ENCODE peak calls at places on chromosomes 1 and 21, in seven cellular contexts. Q is SK-N-SH, Z is K562, F is HCT116, W is H1, K is GM12878, O is HepG2. X is an unnamed sample.
A peak's percentile ranks its signal among the peaks of the same experiment; 100 is the strongest.

GRCh38 chr1:212754193-212754592 is 37.4 kb downstream of the NSL1 start:
- DNase-seq in K (no peak), Q (no peak), O (no peak), W (no peak), Z (no peak), F (no peak), X (no peak)

GRCh38 chr1:67771152-67771551 is 62.1 kb downstream of the GNG12 start:
- DNase-seq in Z (peak; percentile 45), F (no peak), K (no peak), Q (no peak), O (no peak), W (no peak), X (no peak)

GRCh38 chr1:4062560-4062959 is 162.5 kb upstream of the C1orf174 start:
- DNase-seq in F (no peak), W (no peak), Z (no peak), K (no peak), Q (no peak), O (no peak), X (no peak)

GRCh38 chr1:203325418-203326091 is 20.2 kb downstream of the BTG2 start:
- DNase-seq in W (peak; percentile 51), Z (no peak), K (no peak), F (no peak), Q (no peak), O (no peak), X (no peak)

GRCh38 chr1:20691872-20692271 is 25.9 kb downstream of the KIF17 start:
- DNase-seq in Z (no peak), F (no peak), K (no peak), O (no peak), W (no peak), Q (no peak), X (no peak)

GRCh38 chr1:144551543-144552424 is 40.9 kb upstream of the PPIAL4F start:
- DNase-seq in Q (peak; percentile 83), K (peak; percentile 89), F (peak; percentile 82), W (peak; percentile 88), Z (peak; percentile 89), O (peak; percentile 66), X (peak; percentile 97)

GRCh38 chr1:149925751-149926150 is 1.9 kb downstream of the SF3B4 start:
- DNase-seq in K (no peak), O (no peak), Z (no peak), Q (no peak), F (no peak), W (no peak), X (no peak)

GRCh38 chr1:159211331-159212136 is 6.9 kb downstream of the ACKR1 start:
- DNase-seq in Q (peak; percentile 58), F (peak; percentile 21), O (peak; percentile 11), Z (peak; percentile 49), W (peak; percentile 89), K (no peak), X (peak; percentile 70)

GRCh38 chr1:21816602-21817302 is 4.7 kb downstream of the LDLRAD2 start:
- DNase-seq in W (no peak), K (no peak), O (peak; percentile 27), Q (no peak), F (peak; percentile 18), Z (no peak), X (no peak)

GRCh38 chr1:27009601-27010197 is 3.0 kb downstream of the TENT5B start:
- DNase-seq in W (no peak), Q (no peak), F (no peak), K (no peak), Z (no peak), O (no peak), X (no peak)

GRCh38 chr1:200625381-200625824 is 4.9 kb upstream of the KIF14 start:
- DNase-seq in W (no peak), F (no peak), K (peak; percentile 74), O (no peak), Z (no peak), Q (no peak), X (no peak)

GRCh38 chr1:2650967-2651645 is 18.3 kb upstream of the MMEL1 start:
- DNase-seq in K (no peak), Q (no peak), F (no peak), Z (no peak), O (no peak), W (no peak), X (no peak)

GRCh38 chr1:28782011-28782410 is 30.0 kb upstream of the OPRD1 start:
- DNase-seq in W (no peak), K (no peak), Q (no peak), Z (peak; percentile 44), O (no peak), F (no peak), X (no peak)

GRCh38 chr21:19522384-19522783 is 1118.8 kb upstream of the TMPRSS15 start:
- DNase-seq in F (no peak), Z (no peak), O (no peak), W (no peak), Q (no peak), K (no peak), X (no peak)

GRCh38 chr1:156510709-156511108 is 10.1 kb upstream of the MEF2D start:
- DNase-seq in F (no peak), W (no peak), O (no peak), Z (no peak), Q (no peak), K (no peak), X (no peak)

GRCh38 chr1:228006034-228006792 is 585 bp upstream of the WNT3A start:
- DNase-seq in W (peak; percentile 65), Q (peak; percentile 34), K (no peak), Z (no peak), F (no peak), O (no peak), X (no peak)

GRCh38 chr1:228005511-228006033 is 1.2 kb upstream of the WNT3A start:
- DNase-seq in O (no peak), F (no peak), K (no peak), W (no peak), Z (peak; percentile 12), Q (peak; percentile 25), X (no peak)

GRCh38 chr1:228007801-228008341 is 1.1 kb downstream of the WNT3A start:
- DNase-seq in W (no peak), Q (peak; percentile 43), K (no peak), F (no peak), O (no peak), Z (no peak), X (no peak)

GRCh38 chr1:228007054-228007800 is 429 bp downstream of the WNT3A start:
- DNase-seq in K (no peak), Q (peak; percentile 48), Z (no peak), F (no peak), W (no peak), O (no peak), X (no peak)

GRCh38 chr1:228006793-228007053 is at the start of gene WNT3A:
- DNase-seq in Q (no peak), O (no peak), K (no peak), F (no peak), Z (no peak), W (no peak), X (no peak)
- H3K9ac ChIP-seq in Q (no peak within 1 kb of the TSS), O (no peak within 1 kb of the TSS), K (no peak within 1 kb of the TSS), F (peak within 1 kb of the TSS; percentile 52), Z (no peak within 1 kb of the TSS), W (no peak within 1 kb of the TSS), X (peak within 1 kb of the TSS; percentile 68)

DNA sequence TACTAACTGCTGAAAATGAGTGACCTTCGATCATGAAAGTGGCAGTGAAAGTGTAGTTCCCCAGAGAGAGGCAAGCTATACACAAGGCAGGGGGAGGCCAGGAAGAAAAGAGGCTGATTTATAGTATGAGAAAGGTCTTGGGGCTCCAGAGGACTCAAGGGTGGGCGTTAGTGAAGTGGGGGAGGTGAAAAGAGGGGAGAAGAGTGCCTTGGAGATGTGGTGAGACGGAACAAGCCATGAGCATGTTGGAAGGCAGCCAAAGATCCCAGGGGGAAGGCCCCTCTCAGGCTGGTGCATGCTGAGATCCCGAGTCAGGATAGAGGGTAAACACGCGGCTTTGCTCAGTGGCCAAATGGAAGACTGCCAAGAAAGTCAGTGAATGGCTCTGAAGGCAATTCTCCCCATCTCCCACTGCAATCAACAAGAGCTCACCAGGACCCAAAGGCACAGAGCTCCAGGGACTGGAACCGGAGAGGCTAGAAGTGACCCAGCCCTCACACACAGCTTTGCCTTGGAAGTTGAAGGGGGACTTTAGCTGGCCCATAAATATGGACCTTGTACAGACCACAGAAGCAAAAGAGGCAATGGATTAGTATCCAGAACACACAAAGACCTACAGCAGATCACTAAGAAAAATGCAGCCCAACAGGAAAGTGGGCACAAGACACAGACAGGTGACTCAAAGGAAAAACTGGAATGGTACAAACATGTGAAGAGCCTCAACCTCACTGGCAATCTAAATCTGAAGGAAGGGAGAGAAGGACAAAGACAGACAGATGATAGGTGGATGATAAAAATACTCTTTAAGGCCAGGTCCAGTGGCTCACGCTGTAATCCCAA is 49.6 kb downstream of the HSF2BP start:
- DNase-seq in Q (peak; percentile 76), O (peak; percentile 89), W (no peak), K (no peak), F (no peak), Z (no peak), X (no peak)
- H3K4me3 ChIP-seq in Q (no peak overlapping the region), O (peak overlapping the region; percentile 32), W (no peak overlapping the region), K (no peak overlapping the region), F (no peak overlapping the region), Z (no peak overlapping the region), X (no peak overlapping the region)

DNA sequence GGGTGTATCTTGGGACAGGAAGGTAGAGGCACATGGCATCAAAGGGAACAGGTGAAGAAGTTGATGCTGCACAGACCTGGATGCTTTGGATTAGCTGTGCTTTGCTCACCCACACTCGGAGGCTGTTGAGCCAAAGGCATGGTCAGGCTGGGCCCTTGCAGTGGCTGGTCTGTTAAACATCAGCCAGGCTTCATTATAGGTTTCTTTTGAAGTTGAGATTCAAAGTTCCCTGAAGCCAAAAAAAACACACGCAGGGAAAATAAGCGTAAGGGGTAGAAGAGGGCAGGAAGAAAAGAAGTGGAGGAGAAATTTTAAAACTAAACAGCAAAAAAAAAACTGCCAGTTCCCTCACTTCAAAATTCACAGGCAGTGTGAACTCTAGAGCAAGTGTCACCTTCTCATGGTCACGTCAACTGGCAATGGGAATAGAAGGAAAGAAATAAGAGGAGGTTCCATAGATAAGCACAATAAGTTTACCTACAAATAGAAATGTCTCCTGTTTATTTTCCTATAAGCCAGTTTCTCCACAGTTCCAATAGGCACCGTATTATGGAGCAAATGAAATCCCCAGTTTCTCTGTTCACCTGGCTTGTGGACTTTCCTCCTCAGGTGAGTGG is 139.5 kb downstream of the PAPPA2 start:
- DNase-seq in O (no peak), K (no peak), Q (no peak), F (no peak), W (no peak), Z (no peak), X (no peak)
- TF ChIP-seq YY1 in O (no peak), K (no peak), Q (no peak), F (no peak), W (no peak), Z (no peak), X (no peak)

GRCh38 chr21:35529141-35529863 is 480.2 kb upstream of the RUNX1 start:
- DNase-seq in K (no peak), O (no peak), F (no peak), W (no peak), Z (no peak), Q (no peak), X (no peak)

GRCh38 chr21:35525443-35525842 is 476.3 kb upstream of the RUNX1 start:
- DNase-seq in W (no peak), Q (no peak), O (no peak), Z (no peak), K (no peak), F (peak; percentile 21), X (no peak)

GRCh38 chr21:35530726-35531125 is 481.6 kb upstream of the RUNX1 start:
- DNase-seq in W (no peak), Z (no peak), K (no peak), F (no peak), O (no peak), Q (no peak), X (no peak)

GRCh38 chr21:35527358-35527757 is 478.3 kb upstream of the RUNX1 start:
- DNase-seq in F (no peak), K (no peak), W (no peak), O (no peak), Z (no peak), Q (no peak), X (no peak)

GRCh38 chr21:35528109-35529042 is 479.3 kb upstream of the RUNX1 start:
- DNase-seq in O (no peak), Q (no peak), W (no peak), F (no peak), K (no peak), Z (no peak), X (no peak)
- H3K9ac ChIP-seq in O (no peak overlapping the region), Q (peak overlapping the region; percentile 72), W (no peak overlapping the region), F (no peak overlapping the region), K (peak overlapping the region; percentile 55), Z (no peak overlapping the region), X (no peak overlapping the region)

X was measured in NT2/D1.